ENCODE peak calls at places on chromosomes 7 and 10, in five cellular contexts. A, W, P, C and T are unnamed samples.
A peak's percentile ranks its signal among the peaks of the same experiment; 100 is the strongest.

GRCh38 chr7:36119005-36119711 is 33.9 kb upstream of the EEPD1 start:
- DNase-seq in C (peak; percentile 97), W (peak; percentile 74), P (peak; percentile 49), A (peak; percentile 99), T (no peak)

GRCh38 chr7:132546366-132547145 is 29.7 kb downstream of the PLXNA4 start:
- DNase-seq in A (no peak), C (peak; percentile 58), P (no peak), W (no peak), T (no peak)

GRCh38 chr10:62815373-62816111 is 624 bp downstream of the EGR2 start:
- DNase-seq in A (no peak), C (no peak), P (no peak), W (peak; percentile 17), T (no peak)

GRCh38 chr7:84714765-84715164 is 472.1 kb downstream of the SEMA3D start:
- DNase-seq in A (no peak), P (no peak), C (no peak), W (no peak), T (no peak)

GRCh38 chr10:51716981-51717380 is 17.6 kb upstream of the CSTF2T start:
- DNase-seq in A (no peak), P (no peak), C (peak; percentile 66), W (no peak), T (no peak)

GRCh38 chr7:106537119-106537518 is 123.8 kb downstream of the CCDC71L start:
- DNase-seq in A (no peak), W (no peak), P (no peak), C (no peak), T (no peak)

GRCh38 chr7:141359740-141360413 is 191.3 kb upstream of the AGK start:
- DNase-seq in P (no peak), W (no peak), C (no peak), A (no peak), T (no peak)

GRCh38 chr7:94903971-94904370 is 3.4 kb upstream of the PPP1R9A start:
- DNase-seq in W (no peak), A (no peak), C (no peak), P (no peak), T (no peak)

GRCh38 chr10:16779375-16779774 is 37.8 kb downstream of the RSU1 start:
- DNase-seq in C (no peak), W (no peak), P (no peak), A (no peak), T (no peak)

GRCh38 chr7:130425798-130426197 is 15.0 kb downstream of the CEP41 start:
- DNase-seq in C (no peak), P (no peak), W (no peak), A (no peak), T (no peak)

GRCh38 chr10:119517235-119518141 is 25.0 kb downstream of the RGS10 start:
- DNase-seq in W (peak; percentile 62), A (no peak), C (peak; percentile 54), P (peak; percentile 57), T (no peak)

GRCh38 chr10:23404461-23404980 is 34.4 kb upstream of the OTUD1 start:
- DNase-seq in A (no peak), W (no peak), P (no peak), C (peak; percentile 17), T (no peak)

GRCh38 chr10:68212721-68213352 is 19.1 kb downstream of the ATOH7 start:
- DNase-seq in P (no peak), W (peak; percentile 10), A (peak; percentile 69), C (peak; percentile 45), T (no peak)

GRCh38 chr10:107813396-107813795 is 648.9 kb upstream of the SORCS1 start:
- DNase-seq in P (no peak), A (no peak), W (no peak), C (no peak), T (no peak)

GRCh38 chr10:111116762-111117445 is 40.1 kb downstream of the ADRA2A start:
- DNase-seq in A (no peak), W (peak; percentile 23), P (no peak), C (no peak), T (no peak)

GRCh38 chr10:97810476-97810875 is 38.7 kb upstream of the SFRP5 start:
- DNase-seq in C (no peak), W (no peak), A (no peak), P (no peak), T (no peak)

GRCh38 chr10:48296699-48297098 is 9.8 kb upstream of the MAPK8 start:
- DNase-seq in A (no peak), W (no peak), C (no peak), P (no peak), T (no peak)

GRCh38 chr10:22433875-22434274 is 88.6 kb downstream of the SPAG6 start:
- DNase-seq in C (peak; percentile 94), W (no peak), A (peak; percentile 91), P (no peak), T (no peak)

GRCh38 chr10:9038146-9038714 is 983.7 kb downstream of the GATA3 start:
- DNase-seq in P (no peak), W (no peak), C (no peak), A (no peak), T (no peak)

GRCh38 chr7:54343511-54343910 is 198.7 kb upstream of the VSTM2A start:
- DNase-seq in C (no peak), W (no peak), A (no peak), P (no peak), T (no peak)

GRCh38 chr10:770975-771374 is 81.5 kb upstream of the DIP2C start:
- DNase-seq in W (no peak), C (no peak), A (no peak), P (no peak), T (no peak)

GRCh38 chr10:47164126-47164799 is 135.7 kb upstream of the GDF10 start:
- DNase-seq in P (no peak), A (peak; percentile 77), C (peak; percentile 78), W (no peak), T (no peak)

DNA sequence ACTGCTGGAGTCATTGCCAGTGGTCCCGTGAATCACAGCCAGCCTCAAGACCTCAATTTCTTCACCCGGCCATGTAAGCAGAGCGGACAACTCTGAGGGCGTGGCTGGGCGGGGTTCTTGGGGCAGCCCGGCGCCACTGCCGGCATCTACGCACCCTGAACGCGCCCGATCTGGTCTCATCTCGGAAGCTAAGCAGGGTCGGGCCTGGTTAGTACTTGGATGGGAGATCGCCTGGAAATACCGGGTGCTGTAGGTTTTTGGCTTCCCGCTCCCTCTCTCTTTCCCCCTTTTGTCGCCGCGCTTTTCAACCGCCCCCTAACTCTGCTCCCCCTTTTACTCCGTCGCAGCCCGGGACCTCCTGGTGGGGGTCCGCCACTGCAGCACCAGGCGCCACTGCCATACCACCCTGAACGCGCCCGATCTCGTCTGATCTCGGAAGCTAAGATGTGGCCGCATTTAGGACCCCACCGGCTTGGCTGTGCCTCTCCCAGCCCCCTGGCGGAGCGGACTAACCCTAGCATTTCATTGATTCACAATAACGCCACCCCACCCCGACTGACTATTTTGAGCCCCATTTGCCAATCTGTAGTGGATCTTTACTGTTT is 25.3 kb downstream of the GARIN1A start:
- DNase-seq in P (peak; percentile 38), W (peak; percentile 55), C (peak; percentile 72), A (peak; percentile 74), T (no peak)
- TF ChIP-seq CTCF in P (peak; percentile 7), W (no peak), C (peak; percentile 51), A (peak; percentile 51), T (no peak)

GRCh38 chr10:78588194-78588811 is 480.5 kb upstream of the ZMIZ1 start:
- DNase-seq in P (no peak), A (peak; percentile 87), C (peak; percentile 87), W (peak; percentile 32), T (no peak)
- H3K4me3 ChIP-seq in P (no peak overlapping the region), A (no peak overlapping the region), C (no peak overlapping the region), W (no peak overlapping the region), T (no peak overlapping the region)

DNA sequence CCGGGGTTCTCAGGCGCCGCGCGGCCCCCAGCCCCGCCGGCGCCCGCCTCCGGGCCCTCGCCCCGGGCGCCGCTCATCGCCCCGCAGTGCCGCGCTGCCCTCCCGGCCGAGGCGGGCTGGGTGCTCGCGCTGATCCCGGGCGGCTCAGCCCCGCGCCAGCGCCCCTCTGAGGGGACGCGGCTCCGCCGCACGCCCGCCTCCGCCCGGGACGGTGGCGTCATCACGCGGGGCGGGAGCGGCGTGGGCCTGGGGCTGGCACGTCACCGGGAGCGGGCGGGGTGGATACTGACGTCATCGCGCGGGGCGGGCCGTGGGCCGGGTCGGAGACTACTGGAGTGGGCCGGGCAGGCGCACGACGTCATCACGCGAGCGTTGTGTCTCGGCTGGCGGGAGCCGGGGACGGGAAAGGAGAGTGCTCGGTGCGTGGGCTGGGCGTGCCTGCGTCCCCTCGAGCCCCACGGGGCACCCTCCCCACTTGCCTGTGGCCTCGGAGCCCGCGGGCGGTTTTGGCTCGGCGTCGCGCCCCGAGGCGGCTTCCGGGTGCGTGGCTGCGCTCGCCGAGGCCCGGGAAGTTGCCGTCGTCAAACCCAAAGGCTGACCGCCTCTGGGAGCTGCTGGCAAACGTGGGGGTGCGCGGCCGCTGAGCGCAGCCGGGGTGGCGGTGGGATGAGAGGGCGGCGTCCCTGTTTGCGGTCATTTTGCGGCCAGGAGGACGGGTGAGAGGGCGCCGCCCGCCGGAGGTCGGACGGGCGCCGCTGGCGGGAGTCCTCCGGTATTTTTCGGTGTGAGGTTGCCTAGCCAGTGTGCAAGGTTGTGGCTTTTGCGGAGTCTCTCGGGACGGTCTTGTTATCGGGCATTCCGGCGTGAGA is at the start of gene ESYT2:
- DNase-seq in A (peak; percentile 97), P (peak; percentile 97), C (peak; percentile 97), W (peak; percentile 99), T (peak; percentile 98)
- TF ChIP-seq CTCF in A (no peak), P (peak; percentile 25), C (no peak), W (no peak), T (no peak)

DNA sequence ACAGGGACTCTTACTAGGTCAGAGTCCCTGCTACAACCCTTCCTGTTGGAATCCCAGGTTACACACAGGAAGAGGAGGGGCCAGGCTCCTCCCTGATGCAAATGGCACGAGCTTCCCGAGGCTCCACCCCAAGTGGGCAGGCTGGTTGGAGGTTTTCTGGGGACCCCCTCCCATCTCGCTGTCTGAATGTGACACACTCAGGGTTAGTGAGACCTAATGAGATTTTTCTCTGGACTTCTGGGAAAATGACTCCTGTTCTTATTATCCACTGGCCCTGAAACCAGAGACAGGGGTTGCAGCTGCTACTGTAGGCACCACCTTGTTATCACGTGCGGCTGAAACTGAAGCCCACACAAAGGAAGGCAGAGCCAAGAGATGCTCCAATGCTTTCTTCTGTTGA is 103.3 kb downstream of the FAM107B start:
- DNase-seq in C (no peak), A (no peak), P (no peak), W (no peak), T (no peak)
- H3K4me3 ChIP-seq in C (peak overlapping the region; percentile 5), A (no peak overlapping the region), P (no peak overlapping the region), W (no peak overlapping the region), T (no peak overlapping the region)